ENCODE peak calls at places on chromosome 13, in seven cellular contexts. W is PC-9, E is GM23248, J is neural progenitor cell, D is astrocyte, G is endothelial cell of umbilical vein, F is A549. V is an unnamed sample.

GRCh38 chr13:99577934-99578917 is 77.0 kb downstream of the TM9SF2 start:
- DNase-seq in W (no peak), E (peak; percentile 23), J (no peak), D (no peak), G (peak; percentile 29), F (peak; percentile 22), V (no peak)

GRCh38 chr13:42492372-42492920 is 81.5 kb upstream of the TNFSF11 start:
- DNase-seq in W (no peak), E (no peak), J (no peak), D (no peak), G (no peak), F (no peak), V (no peak)

GRCh38 chr13:23833733-23834611 is 55.2 kb downstream of the MIPEP start:
- DNase-seq in W (no peak), E (no peak), J (no peak), D (no peak), G (no peak), F (no peak), V (no peak)

GRCh38 chr13:23654111-23655110 is 84.2 kb downstream of the TNFRSF19 start:
- DNase-seq in W (no peak), E (no peak), J (no peak), D (peak; percentile 78), G (no peak), F (no peak), V (peak; percentile 53)

GRCh38 chr13:30907167-30907761 is 1.2 kb downstream of the MEDAG start:
- DNase-seq in W (no peak), E (peak; percentile 75), J (no peak), D (peak; percentile 45), G (peak; percentile 77), F (no peak), V (no peak)

GRCh38 chr13:94598281-94598680 is 2.3 kb upstream of the TGDS start:
- DNase-seq in W (no peak), E (no peak), J (no peak), D (peak; percentile 22), G (no peak), F (no peak), V (no peak)

GRCh38 chr13:44420376-44421220 is 47.0 kb downstream of the SERP2 start:
- DNase-seq in W (no peak), E (no peak), J (no peak), D (no peak), G (no peak), F (no peak), V (no peak)

GRCh38 chr13:79231887-79232286 is 174.2 kb downstream of the RBM26 start:
- DNase-seq in W (no peak), E (no peak), J (no peak), D (no peak), G (no peak), F (no peak), V (no peak)

GRCh38 chr13:60583196-60583908 is 186.3 kb downstream of the TDRD3 start:
- DNase-seq in W (no peak), E (peak; percentile 89), J (peak; percentile 37), D (peak; percentile 85), G (no peak), F (no peak), V (no peak)

GRCh38 chr13:21528616-21529015 is 69.5 kb upstream of the ZDHHC20 start:
- DNase-seq in W (no peak), E (peak; percentile 48), J (no peak), D (peak; percentile 94), G (no peak), F (no peak), V (no peak)

GRCh38 chr13:21297452-21297851 is 121.0 kb downstream of the MRPL57 start:
- DNase-seq in W (no peak), E (peak; percentile 31), J (peak; percentile 19), D (no peak), G (no peak), F (no peak), V (no peak)

GRCh38 chr13:32790731-32791130 is 204.5 kb downstream of the PDS5B start:
- DNase-seq in W (no peak), E (peak; percentile 3), J (peak; percentile 12), D (no peak), G (no peak), F (peak; percentile 26), V (no peak)

GRCh38 chr13:44323754-44324153 is 49.9 kb upstream of the SERP2 start:
- DNase-seq in W (no peak), E (no peak), J (no peak), D (no peak), G (no peak), F (no peak), V (no peak)

GRCh38 chr13:78662467-78662866 is 3.5 kb upstream of the OBI1 start:
- DNase-seq in W (no peak), E (no peak), J (no peak), D (no peak), G (no peak), F (no peak), V (no peak)

GRCh38 chr13:27442071-27442647 is 8.2 kb downstream of the MTIF3 start:
- DNase-seq in W (no peak), E (no peak), J (no peak), D (no peak), G (no peak), F (no peak), V (no peak)

GRCh38 chr13:98050041-98050466 is 92.8 kb upstream of the FARP1 start:
- DNase-seq in W (peak; percentile 21), E (no peak), J (no peak), D (no peak), G (no peak), F (peak; percentile 58), V (no peak)

GRCh38 chr13:75798353-75799245 is 162.5 kb downstream of the LMO7 start:
- DNase-seq in W (no peak), E (peak; percentile 81), J (no peak), D (peak; percentile 69), G (peak; percentile 38), F (peak; percentile 24), V (no peak)

GRCh38 chr13:75689686-75690085 is 53.6 kb downstream of the LMO7 start:
- DNase-seq in W (no peak), E (no peak), J (no peak), D (no peak), G (no peak), F (no peak), V (no peak)

GRCh38 chr13:69291292-69291906 is 816.2 kb upstream of the ATXN8OS start:
- DNase-seq in W (no peak), E (no peak), J (peak; percentile 10), D (no peak), G (no peak), F (no peak), V (no peak)

GRCh38 chr13:30983431-30983830 is 51.0 kb downstream of the TEX26 start:
- DNase-seq in W (no peak), E (no peak), J (peak; percentile 55), D (no peak), G (no peak), F (no peak), V (no peak)

GRCh38 chr13:25347156-25347555 is 24.6 kb upstream of the ATP8A2 start:
- DNase-seq in W (no peak), E (no peak), J (no peak), D (no peak), G (no peak), F (no peak), V (no peak)

GRCh38 chr13:51800456-51800855 is 3.5 kb downstream of the DHRS12 start:
- DNase-seq in W (no peak), E (no peak), J (no peak), D (no peak), G (no peak), F (no peak), V (no peak)

GRCh38 chr13:92842145-92842544 is 384.5 kb upstream of the GPC6 start:
- DNase-seq in W (no peak), E (peak; percentile 70), J (no peak), D (peak; percentile 96), G (no peak), F (no peak), V (no peak)

GRCh38 chr13:98273824-98274786 is 97.0 kb upstream of the RNF113B start:
- DNase-seq in W (no peak), E (no peak), J (peak; percentile 78), D (no peak), G (no peak), F (no peak), V (no peak)

GRCh38 chr13:57630661-57631606 is 610 bp upstream of the PCDH17 start:
- DNase-seq in W (no peak), E (peak; percentile 23), J (peak; percentile 37), D (peak; percentile 79), G (peak; percentile 50), F (no peak), V (no peak)

GRCh38 chr13:36918246-36919060 is 1.6 kb downstream of the SMAD9 start:
- DNase-seq in W (no peak), E (peak; percentile 58), J (peak; percentile 69), D (peak; percentile 29), G (peak; percentile 60), F (no peak), V (no peak)
- H3K4me3 ChIP-seq in W (peak overlapping the region; percentile 58), E (peak overlapping the region; percentile 89), J (peak overlapping the region; percentile 65), D (peak overlapping the region; percentile 77), G (peak overlapping the region; percentile 92), F (peak overlapping the region; percentile 56), V (no peak overlapping the region)

DNA sequence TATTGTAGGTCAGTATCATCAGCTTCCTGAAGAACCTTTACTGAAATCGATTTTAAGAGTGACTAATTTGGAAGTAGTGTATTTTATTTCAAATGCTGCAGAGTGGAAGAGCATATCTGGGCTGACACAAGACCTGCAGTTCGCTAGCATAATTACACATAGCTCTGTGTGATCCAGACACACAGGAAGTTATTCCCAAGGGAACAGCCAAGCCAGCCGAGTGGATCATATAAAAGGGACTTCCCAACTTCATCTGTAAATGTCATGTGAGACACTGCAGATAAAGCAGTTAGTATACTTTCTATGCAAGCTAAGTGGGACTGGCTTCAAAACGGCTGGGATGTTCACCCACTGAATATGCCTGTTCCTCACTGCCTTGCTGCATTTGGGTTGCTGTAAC is 760.4 kb downstream of the SLITRK1 start:
- DNase-seq in W (no peak), E (no peak), J (no peak), D (peak; percentile 2), G (no peak), F (no peak), V (no peak)
- H3K4me1 ChIP-seq in W (no peaks in the 10 kb centered on the region), E (no peaks in the 10 kb centered on the region), J (no peaks in the 10 kb centered on the region), D (no peaks in the 10 kb centered on the region), G (no peaks in the 10 kb centered on the region), F (no peaks in the 10 kb centered on the region), V (no peaks in the 10 kb centered on the region)

DNA sequence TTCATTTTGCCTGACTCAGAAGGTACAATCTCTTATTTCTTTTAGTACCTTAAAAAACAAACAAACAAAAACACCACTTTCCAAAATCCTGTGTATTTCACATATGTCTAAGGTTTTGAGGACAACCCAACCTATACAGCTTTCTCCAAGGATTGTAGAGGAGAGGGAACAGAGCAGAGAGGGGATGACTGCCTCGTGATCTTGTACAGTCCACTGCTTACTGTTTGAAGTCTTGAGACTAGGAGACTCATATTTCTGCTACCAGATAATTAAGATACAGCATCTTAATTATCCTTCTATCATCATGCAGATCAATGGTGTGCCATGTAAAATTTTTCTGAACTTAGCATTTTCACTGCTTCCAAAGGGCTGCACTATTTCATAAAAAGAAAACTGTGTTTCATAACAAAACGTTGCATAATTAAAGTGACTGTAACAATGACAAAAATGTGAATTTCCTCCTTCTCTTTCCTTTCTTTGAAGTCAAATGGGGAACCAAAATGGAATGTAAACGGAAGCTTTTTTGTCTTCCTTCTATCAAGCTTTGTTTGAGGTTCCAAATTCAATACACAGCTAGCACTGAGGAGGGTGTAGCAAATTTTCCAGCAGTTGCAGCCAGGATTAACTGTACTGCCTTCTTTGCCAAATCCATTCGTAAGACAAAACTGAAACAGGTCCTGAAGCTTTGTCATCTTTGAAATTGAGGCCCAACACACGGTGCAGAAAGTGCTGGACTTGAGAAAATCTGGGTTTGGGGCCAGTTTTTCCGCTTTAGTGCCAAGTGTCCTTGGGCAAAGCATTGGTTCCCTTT is 34.8 kb upstream of the RCBTB2 start:
- DNase-seq in W (no peak), E (peak; percentile 58), J (no peak), D (no peak), G (peak; percentile 11), F (no peak), V (no peak)
- H3K4me2 ChIP-seq in W (no peak overlapping the region), E (peak overlapping the region; percentile 70), J (no peak overlapping the region), D (no peak overlapping the region), G (no peak overlapping the region), F (no peak overlapping the region), V (no peak overlapping the region)

GRCh38 chr13:49643003-49643651 is 14.8 kb downstream of the ARL11 start:
- DNase-seq in W (no peak), E (no peak), J (no peak), D (no peak), G (no peak), F (no peak), V (no peak)
- H3K4me3 ChIP-seq in W (no peak overlapping the region), E (no peak overlapping the region), J (no peak overlapping the region), D (no peak overlapping the region), G (no peak overlapping the region), F (no peak overlapping the region), V (no peak overlapping the region)

V was measured in keratinocyte.